ENCODE peak calls at places on chromosomes 12 and 14, in six cellular contexts. M, R, Q, X, U and W are unnamed samples. For H3K9me3, the result is how much of the 10 kb centered on the place peaks cover.

GRCh38 chr14:64074961-64075619 is 219.1 kb downstream of the ESR2 start:
- DNase-seq in R (no peak), X (no peak), U (no peak), Q (no peak), M (no peak), W (no peak)

GRCh38 chr14:102225386-102225785 is 79.6 kb downstream of the MOK start:
- DNase-seq in M (no peak), X (no peak), R (no peak), Q (no peak), U (peak), W (no peak)

GRCh38 chr12:751192-751827 is 1.1 kb upstream of the WNK1 start:
- DNase-seq in M (peak), X (peak), Q (peak), R (peak), U (peak), W (peak)

GRCh38 chr12:114194066-114194465 is 211.9 kb downstream of the TBX5 start:
- DNase-seq in X (no peak), M (no peak), R (no peak), U (peak), Q (no peak), W (no peak)

GRCh38 chr12:48865441-48866290 is at the start of gene RND1:
- DNase-seq in Q (peak), R (peak), X (peak), U (peak), M (peak), W (peak)

GRCh38 chr12:131082795-131083194 is 129.1 kb downstream of the ADGRD1 start:
- DNase-seq in X (peak), R (no peak), Q (no peak), U (peak), M (no peak), W (no peak)

GRCh38 chr14:100504372-100505078 is 82.7 kb downstream of the BEGAIN start:
- DNase-seq in X (no peak), Q (no peak), U (no peak), M (no peak), R (peak), W (no peak)

GRCh38 chr12:109192358-109192757 is 76.0 kb downstream of the ACACB start:
- DNase-seq in M (no peak), Q (no peak), X (no peak), U (peak), R (no peak), W (no peak)

GRCh38 chr14:33432407-33433023 is 493.8 kb downstream of the NPAS3 start:
- DNase-seq in M (no peak), R (no peak), U (no peak), Q (no peak), X (no peak), W (no peak)

GRCh38 chr12:113135178-113136127 is at the start of gene RASAL1:
- DNase-seq in U (peak), X (no peak), R (peak), Q (no peak), M (no peak), W (peak)

GRCh38 chr14:50920482-50921225 is 23.6 kb downstream of the PYGL start:
- DNase-seq in U (no peak), X (no peak), R (no peak), Q (peak), M (no peak), W (no peak)

GRCh38 chr12:44750468-44750867 is 125.6 kb downstream of the NELL2 start:
- DNase-seq in Q (no peak), U (no peak), X (no peak), R (no peak), M (no peak), W (no peak)

GRCh38 chr12:122028601-122029560 is 7.2 kb downstream of the BCL7A start:
- DNase-seq in Q (no peak), M (no peak), R (no peak), X (no peak), U (no peak), W (no peak)

GRCh38 chr14:31992051-31992450 is 85.1 kb upstream of the ARHGAP5 start:
- DNase-seq in R (no peak), M (no peak), X (no peak), U (no peak), Q (no peak), W (no peak)

GRCh38 chr12:116516657-116517056 is 42.5 kb upstream of the MAP1LC3B2 start:
- DNase-seq in R (no peak), M (no peak), U (no peak), Q (no peak), X (no peak), W (no peak)

GRCh38 chr12:57852620-57853509 is 6.3 kb upstream of the CTDSP2 start:
- DNase-seq in Q (peak), X (peak), R (no peak), M (no peak), U (peak), W (no peak)

GRCh38 chr12:118874698-118875548 is 106.4 kb upstream of the SRRM4 start:
- DNase-seq in R (peak), X (no peak), Q (peak), M (no peak), U (peak), W (no peak)

GRCh38 chr12:1047898-1048660 is 57.1 kb downstream of the ERC1 start:
- DNase-seq in X (no peak), U (peak), M (no peak), Q (no peak), R (no peak), W (no peak)

GRCh38 chr14:54314365-54315134 is 82.3 kb upstream of the CDKN3 start:
- DNase-seq in R (no peak), X (no peak), Q (no peak), U (no peak), M (no peak), W (no peak)

GRCh38 chr14:67162390-67162789 is 26.9 kb upstream of the GARIN2 start:
- DNase-seq in U (no peak), M (no peak), X (no peak), R (no peak), Q (no peak), W (no peak)

GRCh38 chr12:26651566-26652188 is 181.3 kb downstream of the ITPR2 start:
- DNase-seq in X (no peak), R (peak), Q (peak), M (no peak), U (peak), W (no peak)

GRCh38 chr14:101175731-101176534 is 272.4 kb upstream of the RTL1 start:
- DNase-seq in M (peak), U (no peak), R (no peak), X (no peak), Q (no peak), W (no peak)

GRCh38 chr12:49868449-49868848 is 25.5 kb upstream of the BCDIN3D start:
- DNase-seq in R (no peak), X (no peak), Q (no peak), U (peak), M (peak), W (no peak)

GRCh38 chr12:10395390-10395998 is 5.7 kb upstream of the KLRK1 start:
- DNase-seq in Q (no peak), X (no peak), R (no peak), U (peak), M (no peak), W (no peak)

GRCh38 chr12:3042826-3043225 is 34.4 kb upstream of the TSPAN9 start:
- DNase-seq in R (no peak), X (no peak), M (no peak), U (no peak), Q (no peak), W (no peak)

GRCh38 chr12:52082026-52082667 is 2.6 kb downstream of the SMIM41 start:
- DNase-seq in X (peak), Q (no peak), M (peak), R (no peak), U (peak), W (no peak)

GRCh38 chr12:2745655-2746054 is 49.1 kb upstream of the FKBP4 start:
- DNase-seq in M (no peak), X (no peak), R (no peak), U (no peak), Q (no peak), W (no peak)

GRCh38 chr14:68384335-68384734 is 408.5 kb downstream of the ZFP36L1 start:
- DNase-seq in Q (no peak), R (no peak), U (no peak), M (peak), X (no peak), W (no peak)

GRCh38 chr12:11941601-11942360 is 129.0 kb upstream of the BCL2L14 start:
- DNase-seq in Q (no peak), U (no peak), M (no peak), X (no peak), R (no peak), W (no peak)

GRCh38 chr12:58310828-58311273 is 369.5 kb downstream of the ATP23 start:
- DNase-seq in R (no peak), X (no peak), U (no peak), M (no peak), Q (no peak), W (no peak)

GRCh38 chr12:45615268-45615667 is 114.2 kb upstream of the ARID2 start:
- DNase-seq in U (no peak), R (no peak), X (no peak), M (no peak), Q (no peak), W (no peak)

GRCh38 chr14:58944226-58944769 is 244.2 kb upstream of the DAAM1 start:
- DNase-seq in M (no peak), X (no peak), U (no peak), R (no peak), Q (no peak), W (no peak)

GRCh38 chr14:101583709-101584048 is 22.4 kb downstream of the DIO3 start:
- DNase-seq in M (no peak), U (no peak), R (no peak), X (no peak), Q (no peak), W (no peak)

GRCh38 chr14:99513183-99513694 is 32.0 kb downstream of the CCNK start:
- DNase-seq in M (no peak), U (no peak), X (peak), Q (no peak), R (no peak), W (no peak)

GRCh38 chr12:128387811-128388422 is 120.9 kb downstream of the TMEM132C start:
- DNase-seq in U (peak), R (peak), X (no peak), Q (peak), M (peak), W (no peak)

GRCh38 chr12:49470986-49471385 is 67.8 kb upstream of the KCNH3 start:
- DNase-seq in R (no peak), Q (no peak), X (no peak), M (no peak), U (no peak), W (no peak)

GRCh38 chr12:43937947-43938346 is 102.1 kb downstream of the TMEM117 start:
- DNase-seq in R (no peak), U (peak), Q (no peak), X (no peak), M (no peak), W (no peak)

GRCh38 chr12:75294338-75294737 is 35.8 kb downstream of the CAPS2 start:
- DNase-seq in X (no peak), R (no peak), Q (no peak), U (no peak), M (no peak), W (no peak)

GRCh38 chr12:75289678-75290200 is 40.4 kb downstream of the CAPS2 start:
- DNase-seq in U (no peak), R (no peak), Q (no peak), X (no peak), M (no peak), W (no peak)

GRCh38 chr12:75291014-75291413 is 39.1 kb downstream of the CAPS2 start:
- DNase-seq in X (no peak), Q (no peak), R (no peak), M (no peak), U (no peak), W (no peak)

DNA sequence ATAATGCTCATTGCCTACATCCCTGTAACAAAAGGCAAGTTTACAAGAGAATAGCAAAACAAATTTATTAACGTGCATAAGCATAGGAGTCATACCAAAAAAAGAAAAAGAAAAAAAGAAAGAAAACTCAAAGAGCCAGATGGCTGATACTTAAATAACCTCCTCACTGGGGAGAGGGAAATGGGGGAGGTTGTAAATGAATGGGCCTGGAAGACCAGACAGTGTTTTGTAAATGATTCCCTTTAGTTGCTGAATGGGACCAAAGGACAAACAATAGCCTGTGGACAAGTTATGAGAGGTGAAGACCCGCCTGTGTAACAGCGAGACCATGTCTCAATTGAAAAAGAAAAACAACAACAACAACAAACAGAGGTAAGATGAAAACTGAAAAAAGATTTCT is 35.3 kb downstream of the CAPS2 start:
- DNase-seq in R (peak), X (no peak), M (no peak), Q (no peak), U (no peak), W (no peak)
- H3K9me3 ChIP-seq in R (under half), X (under half), M (under half), Q (under half), U (under half), W (under half)

GRCh38 chr14:39884091-39884490 is 451.9 kb upstream of the FBXO33 start:
- DNase-seq in M (no peak), Q (no peak), R (no peak), X (no peak), U (no peak), W (no peak)

DNA sequence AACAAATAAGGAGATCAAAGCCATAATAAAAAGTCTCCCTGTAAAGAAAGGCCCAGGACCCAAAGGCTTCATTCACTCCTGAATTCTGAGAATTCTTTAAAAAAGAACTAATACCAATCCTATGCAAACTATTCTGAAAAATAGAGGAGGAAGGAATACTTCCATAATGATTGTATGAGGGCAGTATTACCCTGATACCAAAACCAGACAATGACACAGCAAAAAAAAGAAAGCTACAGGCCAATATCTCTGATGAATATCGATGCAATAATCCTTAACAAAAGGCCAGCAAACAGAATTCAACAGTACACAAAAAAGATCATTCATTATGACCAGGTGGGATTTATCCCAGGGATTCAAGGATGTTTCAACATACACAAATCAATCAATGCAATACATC is 457.8 kb upstream of the FBXO33 start:
- DNase-seq in X (no peak), R (no peak), U (no peak), Q (no peak), M (no peak), W (no peak)
- H3K9me3 ChIP-seq in X (under half), R (under half), U (under half), Q (under half), M (under half), W (under half)

DNA sequence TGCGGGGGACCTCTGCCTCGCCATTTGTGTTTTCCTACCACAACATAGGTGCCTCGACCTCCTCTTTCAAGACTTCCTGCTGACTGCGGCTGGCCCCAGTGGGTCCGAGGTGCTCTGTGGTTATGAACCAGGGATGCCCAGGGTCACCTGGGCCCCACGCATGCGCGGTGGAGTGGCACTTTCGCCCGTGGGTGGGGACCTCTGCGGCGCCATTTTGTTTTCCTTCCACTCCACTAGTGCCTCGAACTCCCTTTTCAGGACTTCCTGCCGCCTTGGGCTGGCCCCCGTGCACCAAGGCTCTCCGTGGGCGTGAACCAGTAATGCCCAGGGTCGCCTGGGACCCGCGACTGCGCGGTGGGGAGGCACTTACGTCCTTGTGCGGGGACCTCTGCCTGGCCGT is 351.6 kb downstream of the ALG10 start:
- DNase-seq in X (no peak), R (no peak), Q (no peak), U (no peak), M (no peak), W (no peak)
- H3K9me3 ChIP-seq in X (under half), R (under half), Q (half or more), U (under half), M (under half), W (under half)

GRCh38 chr14:105952826-105953225 is 426.4 kb downstream of the TMEM121 start:
- DNase-seq in U (no peak), Q (no peak), X (no peak), R (no peak), M (no peak), W (no peak)

GRCh38 chr14:105952222-105952621 is 425.8 kb downstream of the TMEM121 start:
- DNase-seq in X (no peak), U (no peak), R (no peak), Q (no peak), M (no peak), W (no peak)

GRCh38 chr14:105945891-105946290 is 419.5 kb downstream of the TMEM121 start:
- DNase-seq in U (no peak), R (no peak), X (no peak), M (peak), Q (no peak), W (no peak)

GRCh38 chr14:105947599-105947998 is 421.2 kb downstream of the TMEM121 start:
- DNase-seq in M (no peak), R (no peak), Q (no peak), X (no peak), U (no peak), W (no peak)

DNA sequence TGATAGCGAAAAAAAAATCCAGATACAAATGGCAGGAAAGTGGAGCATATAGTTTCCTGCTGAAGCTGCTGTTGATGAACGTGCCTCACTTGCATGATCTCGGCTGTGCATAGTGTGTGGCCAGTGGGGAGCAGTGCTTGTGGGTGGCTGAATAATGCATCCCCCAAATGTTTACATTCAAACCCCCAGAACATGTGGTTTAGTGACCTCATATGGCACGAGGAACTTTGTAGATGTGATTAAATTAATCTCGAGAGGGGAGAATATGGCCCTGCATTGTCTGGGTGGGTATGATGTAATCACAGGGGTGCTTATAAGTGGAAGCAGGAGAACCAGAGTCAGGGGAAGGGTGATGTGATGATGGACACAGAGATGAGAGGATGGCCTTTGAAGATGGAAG is 425.0 kb downstream of the TMEM121 start:
- DNase-seq in M (no peak), X (no peak), R (no peak), U (no peak), Q (no peak), W (no peak)
- H3K9me3 ChIP-seq in M (under half), X (under half), R (under half), U (under half), Q (under half), W (under half)

DNA sequence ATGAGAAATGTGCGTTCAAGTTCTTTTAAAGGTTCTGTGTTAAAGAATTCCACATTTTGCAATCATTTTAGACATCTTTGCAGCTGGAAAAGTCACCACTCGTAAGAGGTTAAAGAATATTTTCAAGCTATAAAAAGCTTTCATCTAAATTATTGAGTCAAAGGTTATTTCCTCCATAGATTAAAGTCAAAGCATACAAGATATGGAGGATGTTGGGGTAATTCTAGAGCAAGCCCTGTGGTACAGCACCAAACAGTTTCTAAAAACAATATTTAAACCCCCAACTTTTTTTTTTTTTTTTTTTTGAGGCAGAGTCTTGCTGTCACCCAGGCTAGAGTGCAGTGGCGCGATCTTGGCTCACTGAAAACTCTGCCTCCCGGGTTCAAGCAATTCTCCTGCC is 1299.8 kb upstream of the TMEM132C start:
- DNase-seq in X (no peak), Q (no peak), M (no peak), R (no peak), U (no peak), W (no peak)
- H3K9me3 ChIP-seq in X (under half), Q (under half), M (under half), R (under half), U (under half), W (under half)

DNA sequence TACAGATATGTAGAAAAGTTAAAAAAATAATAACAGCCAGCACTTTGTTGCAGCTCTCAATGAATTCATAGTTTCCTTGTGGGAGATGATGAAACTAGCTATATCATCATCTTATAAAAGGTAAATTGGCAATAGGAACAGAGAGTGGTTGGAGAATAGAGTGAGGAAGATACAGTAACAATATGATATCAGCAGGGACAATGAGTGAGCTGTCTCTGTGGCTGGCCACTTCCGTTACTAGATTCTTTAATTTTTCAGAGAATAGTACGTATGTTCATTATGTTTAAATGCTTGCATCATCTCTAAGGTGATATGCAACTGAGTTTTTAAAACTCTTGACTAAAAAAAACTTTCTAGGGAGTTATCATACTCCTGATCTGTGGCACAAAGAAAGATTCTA is 1006.2 kb upstream of the FLRT2 start:
- DNase-seq in Q (no peak), X (no peak), U (no peak), M (no peak), R (no peak), W (no peak)
- H3K9me3 ChIP-seq in Q (under half), X (under half), U (under half), M (under half), R (under half), W (under half)